ENCODE peak calls at places on chromosomes 11 and 22, in nine cellular contexts. One of them, this sample, is unnamed.

GRCh38 chr11:102006835-102007566 is 40.2 kb upstream of the CFAP300 start:
- DNase-seq in astrocyte of the spinal cord: no peak
- DNase-seq in aorta: no peak
- DNase-seq in lung: no peak
- DNase-seq in heart left ventricle: no peak
- DNase-seq in choroid plexus epithelial cell: no peak
- DNase-seq in AG10803: no peak
- DNase-seq in mammary epithelial cell: no peak
- DNase-seq in PC-9: no peak
- DNase-seq in this sample: no peak

GRCh38 chr11:19639603-19640002 is 73.0 kb upstream of the NAV2 start:
- DNase-seq in astrocyte of the spinal cord: no peak
- DNase-seq in aorta: no peak
- DNase-seq in lung: no peak
- DNase-seq in heart left ventricle: no peak
- DNase-seq in choroid plexus epithelial cell: no peak
- DNase-seq in AG10803: no peak
- DNase-seq in mammary epithelial cell: no peak
- DNase-seq in PC-9: no peak
- DNase-seq in this sample: no peak

GRCh38 chr11:94171693-94172440 is 43.2 kb downstream of the PANX1 start:
- DNase-seq in astrocyte of the spinal cord: no peak
- DNase-seq in aorta: no peak
- DNase-seq in lung: no peak
- DNase-seq in heart left ventricle: no peak
- DNase-seq in choroid plexus epithelial cell: peak; percentile 59
- DNase-seq in AG10803: peak; percentile 55
- DNase-seq in mammary epithelial cell: peak; percentile 10
- DNase-seq in PC-9: peak; percentile 35
- DNase-seq in this sample: peak; percentile 52

GRCh38 chr22:38034278-38034882 is 22.8 kb upstream of the PICK1 start:
- DNase-seq in astrocyte of the spinal cord: peak; percentile 88
- DNase-seq in aorta: peak; percentile 90
- DNase-seq in lung: peak; percentile 52
- DNase-seq in heart left ventricle: peak; percentile 86
- DNase-seq in choroid plexus epithelial cell: peak; percentile 95
- DNase-seq in AG10803: peak; percentile 82
- DNase-seq in mammary epithelial cell: peak; percentile 83
- DNase-seq in PC-9: peak; percentile 84
- DNase-seq in this sample: peak; percentile 95

GRCh38 chr11:86079421-86079820 is 10.5 kb upstream of the PICALM start:
- DNase-seq in astrocyte of the spinal cord: no peak
- DNase-seq in aorta: no peak
- DNase-seq in lung: no peak
- DNase-seq in heart left ventricle: no peak
- DNase-seq in choroid plexus epithelial cell: no peak
- DNase-seq in AG10803: no peak
- DNase-seq in mammary epithelial cell: no peak
- DNase-seq in PC-9: no peak
- DNase-seq in this sample: no peak

GRCh38 chr22:43393132-43393844 is 18.5 kb upstream of the MPPED1 start:
- DNase-seq in astrocyte of the spinal cord: no peak
- DNase-seq in aorta: peak; percentile 45
- DNase-seq in lung: no peak
- DNase-seq in heart left ventricle: peak; percentile 24
- DNase-seq in choroid plexus epithelial cell: no peak
- DNase-seq in AG10803: no peak
- DNase-seq in mammary epithelial cell: no peak
- DNase-seq in PC-9: no peak
- DNase-seq in this sample: no peak

GRCh38 chr11:43012606-43013005 is 299.2 kb upstream of the API5 start:
- DNase-seq in astrocyte of the spinal cord: no peak
- DNase-seq in aorta: no peak
- DNase-seq in lung: no peak
- DNase-seq in heart left ventricle: no peak
- DNase-seq in choroid plexus epithelial cell: no peak
- DNase-seq in AG10803: no peak
- DNase-seq in mammary epithelial cell: no peak
- DNase-seq in PC-9: no peak
- DNase-seq in this sample: no peak

GRCh38 chr22:45475063-45475747 is 27.5 kb upstream of the FBLN1 start:
- DNase-seq in astrocyte of the spinal cord: no peak
- DNase-seq in aorta: no peak
- DNase-seq in lung: no peak
- DNase-seq in heart left ventricle: no peak
- DNase-seq in choroid plexus epithelial cell: peak; percentile 51
- DNase-seq in AG10803: peak; percentile 59
- DNase-seq in mammary epithelial cell: no peak
- DNase-seq in PC-9: no peak
- DNase-seq in this sample: peak; percentile 28

GRCh38 chr22:36467042-36467810 is 14.2 kb downstream of the TXN2 start:
- DNase-seq in astrocyte of the spinal cord: peak; percentile 88
- DNase-seq in aorta: peak; percentile 83
- DNase-seq in lung: no peak
- DNase-seq in heart left ventricle: peak; percentile 87
- DNase-seq in choroid plexus epithelial cell: peak; percentile 82
- DNase-seq in AG10803: peak; percentile 81
- DNase-seq in mammary epithelial cell: peak; percentile 63
- DNase-seq in PC-9: peak; percentile 73
- DNase-seq in this sample: peak; percentile 83

GRCh38 chr11:104968856-104969776 is 742 bp upstream of the CASP4 start:
- DNase-seq in astrocyte of the spinal cord: no peak
- DNase-seq in aorta: peak; percentile 74
- DNase-seq in lung: no peak
- DNase-seq in heart left ventricle: peak; percentile 63
- DNase-seq in choroid plexus epithelial cell: peak; percentile 36
- DNase-seq in AG10803: peak; percentile 48
- DNase-seq in mammary epithelial cell: peak; percentile 41
- DNase-seq in PC-9: no peak
- DNase-seq in this sample: peak; percentile 59

GRCh38 chr11:86515297-86516094 is 140.8 kb downstream of the CCDC81 start:
- DNase-seq in astrocyte of the spinal cord: peak; percentile 90
- DNase-seq in aorta: no peak
- DNase-seq in lung: no peak
- DNase-seq in heart left ventricle: no peak
- DNase-seq in choroid plexus epithelial cell: peak; percentile 82
- DNase-seq in AG10803: peak; percentile 86
- DNase-seq in mammary epithelial cell: peak; percentile 97
- DNase-seq in PC-9: peak; percentile 46
- DNase-seq in this sample: peak; percentile 76

GRCh38 chr22:39475902-39476301 is 19.1 kb downstream of the MGAT3 start:
- DNase-seq in astrocyte of the spinal cord: no peak
- DNase-seq in aorta: no peak
- DNase-seq in lung: no peak
- DNase-seq in heart left ventricle: no peak
- DNase-seq in choroid plexus epithelial cell: no peak
- DNase-seq in AG10803: no peak
- DNase-seq in mammary epithelial cell: no peak
- DNase-seq in PC-9: no peak
- DNase-seq in this sample: no peak

GRCh38 chr11:88345408-88345807 is 7.9 kb upstream of the CTSC start:
- DNase-seq in astrocyte of the spinal cord: no peak
- DNase-seq in aorta: no peak
- DNase-seq in lung: no peak
- DNase-seq in heart left ventricle: no peak
- DNase-seq in choroid plexus epithelial cell: peak; percentile 69
- DNase-seq in AG10803: peak; percentile 34
- DNase-seq in mammary epithelial cell: peak; percentile 84
- DNase-seq in PC-9: no peak
- DNase-seq in this sample: peak; percentile 67

GRCh38 chr11:102495161-102496042 is 35.1 kb downstream of the MMP7 start:
- DNase-seq in astrocyte of the spinal cord: peak; percentile 86
- DNase-seq in aorta: no peak
- DNase-seq in lung: no peak
- DNase-seq in heart left ventricle: no peak
- DNase-seq in choroid plexus epithelial cell: peak; percentile 95
- DNase-seq in AG10803: peak; percentile 90
- DNase-seq in mammary epithelial cell: peak; percentile 70
- DNase-seq in PC-9: peak; percentile 14
- DNase-seq in this sample: peak; percentile 92

GRCh38 chr11:61832207-61832606 is 4.1 kb downstream of the FADS2 start:
- DNase-seq in astrocyte of the spinal cord: no peak
- DNase-seq in aorta: no peak
- DNase-seq in lung: no peak
- DNase-seq in heart left ventricle: no peak
- DNase-seq in choroid plexus epithelial cell: no peak
- DNase-seq in AG10803: no peak
- DNase-seq in mammary epithelial cell: no peak
- DNase-seq in PC-9: no peak
- DNase-seq in this sample: no peak
- H3K4me3 ChIP-seq in astrocyte of the spinal cord: no peak overlapping the region
- H3K4me3 ChIP-seq in aorta: no peak overlapping the region
- H3K4me3 ChIP-seq in lung: no peak overlapping the region
- H3K4me3 ChIP-seq in heart left ventricle: no peak overlapping the region
- H3K4me3 ChIP-seq in choroid plexus epithelial cell: no peak overlapping the region
- H3K4me3 ChIP-seq in AG10803: no peak overlapping the region
- H3K4me3 ChIP-seq in mammary epithelial cell: no peak overlapping the region
- H3K4me3 ChIP-seq in PC-9: no peak overlapping the region
- H3K4me3 ChIP-seq in this sample: no peak overlapping the region

DNA sequence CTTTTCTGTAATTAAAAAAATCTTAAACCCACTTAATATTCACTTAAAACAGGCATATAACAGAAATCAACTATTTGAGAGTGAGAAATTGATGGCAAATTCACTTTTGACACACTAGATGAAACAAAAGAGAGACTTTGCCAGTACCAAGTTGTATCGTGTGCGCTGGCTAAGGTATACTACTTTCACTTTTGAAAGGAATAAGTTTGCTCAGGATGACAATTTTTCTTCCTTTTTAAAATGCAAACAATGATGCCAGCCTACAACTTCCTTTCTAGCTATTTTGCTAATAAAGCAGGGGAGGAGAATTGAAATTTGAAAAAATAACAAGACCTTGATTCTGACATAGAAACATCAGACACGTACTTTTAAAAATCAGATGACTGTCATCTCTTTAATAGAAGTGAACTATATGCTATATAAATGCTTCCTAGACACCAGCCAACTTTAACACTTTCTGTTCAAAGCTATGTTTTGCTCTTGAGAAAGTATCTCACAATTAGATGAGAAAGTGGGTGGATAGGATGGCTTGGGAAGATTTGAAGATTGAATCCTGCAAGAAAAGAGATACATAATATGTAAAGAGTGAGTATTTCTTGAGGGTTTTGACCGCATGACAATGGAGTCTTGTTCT is 41.6 kb upstream of the BLID start:
- DNase-seq in astrocyte of the spinal cord: no peak
- DNase-seq in aorta: no peak
- DNase-seq in lung: no peak
- DNase-seq in heart left ventricle: no peak
- DNase-seq in choroid plexus epithelial cell: peak; percentile 37
- DNase-seq in AG10803: no peak
- DNase-seq in mammary epithelial cell: no peak
- DNase-seq in PC-9: no peak
- DNase-seq in this sample: no peak
- H3K4me3 ChIP-seq in astrocyte of the spinal cord: peak overlapping the region; percentile 17
- H3K4me3 ChIP-seq in aorta: peak overlapping the region; percentile 60
- H3K4me3 ChIP-seq in lung: no peak overlapping the region
- H3K4me3 ChIP-seq in heart left ventricle: peak overlapping the region; percentile 35
- H3K4me3 ChIP-seq in choroid plexus epithelial cell: no peak overlapping the region
- H3K4me3 ChIP-seq in AG10803: peak overlapping the region; percentile 47
- H3K4me3 ChIP-seq in mammary epithelial cell: peak overlapping the region; percentile 65
- H3K4me3 ChIP-seq in PC-9: no peak overlapping the region
- H3K4me3 ChIP-seq in this sample: no peak overlapping the region

GRCh38 chr22:20239063-20239950 is 28.8 kb downstream of the RTN4R start:
- DNase-seq in astrocyte of the spinal cord: no peak
- DNase-seq in aorta: peak; percentile 88
- DNase-seq in lung: no peak
- DNase-seq in heart left ventricle: no peak
- DNase-seq in choroid plexus epithelial cell: no peak
- DNase-seq in AG10803: peak; percentile 1
- DNase-seq in mammary epithelial cell: no peak
- DNase-seq in PC-9: no peak
- DNase-seq in this sample: peak; percentile 19

GRCh38 chr22:20237480-20238440 is 30.4 kb downstream of the RTN4R start:
- DNase-seq in astrocyte of the spinal cord: no peak
- DNase-seq in aorta: no peak
- DNase-seq in lung: no peak
- DNase-seq in heart left ventricle: no peak
- DNase-seq in choroid plexus epithelial cell: no peak
- DNase-seq in AG10803: no peak
- DNase-seq in mammary epithelial cell: peak; percentile 21
- DNase-seq in PC-9: no peak
- DNase-seq in this sample: no peak

GRCh38 chr22:20240900-20241299 is 27.2 kb downstream of the RTN4R start:
- DNase-seq in astrocyte of the spinal cord: no peak
- DNase-seq in aorta: no peak
- DNase-seq in lung: no peak
- DNase-seq in heart left ventricle: no peak
- DNase-seq in choroid plexus epithelial cell: no peak
- DNase-seq in AG10803: no peak
- DNase-seq in mammary epithelial cell: no peak
- DNase-seq in PC-9: no peak
- DNase-seq in this sample: no peak

GRCh38 chr22:20239951-20240773 is 28.0 kb downstream of the RTN4R start:
- DNase-seq in astrocyte of the spinal cord: no peak
- DNase-seq in aorta: no peak
- DNase-seq in lung: no peak
- DNase-seq in heart left ventricle: no peak
- DNase-seq in choroid plexus epithelial cell: peak; percentile 17
- DNase-seq in AG10803: no peak
- DNase-seq in mammary epithelial cell: no peak
- DNase-seq in PC-9: no peak
- DNase-seq in this sample: no peak

GRCh38 chr22:20238567-20239062 is 29.5 kb downstream of the RTN4R start:
- DNase-seq in astrocyte of the spinal cord: no peak
- DNase-seq in aorta: no peak
- DNase-seq in lung: peak; percentile 60
- DNase-seq in heart left ventricle: peak; percentile 80
- DNase-seq in choroid plexus epithelial cell: peak; percentile 5
- DNase-seq in AG10803: no peak
- DNase-seq in mammary epithelial cell: peak; percentile 13
- DNase-seq in PC-9: peak; percentile 37
- DNase-seq in this sample: no peak
- H3K4me3 ChIP-seq in astrocyte of the spinal cord: no peak overlapping the region
- H3K4me3 ChIP-seq in aorta: no peak overlapping the region
- H3K4me3 ChIP-seq in lung: no peak overlapping the region
- H3K4me3 ChIP-seq in heart left ventricle: peak overlapping the region; percentile 22
- H3K4me3 ChIP-seq in choroid plexus epithelial cell: no peak overlapping the region
- H3K4me3 ChIP-seq in AG10803: no peak overlapping the region
- H3K4me3 ChIP-seq in mammary epithelial cell: no peak overlapping the region
- H3K4me3 ChIP-seq in PC-9: no peak overlapping the region
- H3K4me3 ChIP-seq in this sample: no peak overlapping the region

GRCh38 chr22:20118572-20119020 is 1.6 kb upstream of the TRMT2A start:
- DNase-seq in astrocyte of the spinal cord: no peak
- DNase-seq in aorta: peak; percentile 50
- DNase-seq in lung: no peak
- DNase-seq in heart left ventricle: no peak
- DNase-seq in choroid plexus epithelial cell: no peak
- DNase-seq in AG10803: no peak
- DNase-seq in mammary epithelial cell: no peak
- DNase-seq in PC-9: no peak
- DNase-seq in this sample: no peak
- H3K4me3 ChIP-seq in astrocyte of the spinal cord: peak overlapping the region; percentile 78
- H3K4me3 ChIP-seq in aorta: no peak overlapping the region
- H3K4me3 ChIP-seq in lung: no peak overlapping the region
- H3K4me3 ChIP-seq in heart left ventricle: peak overlapping the region; percentile 63
- H3K4me3 ChIP-seq in choroid plexus epithelial cell: peak overlapping the region; percentile 78
- H3K4me3 ChIP-seq in AG10803: peak overlapping the region; percentile 77
- H3K4me3 ChIP-seq in mammary epithelial cell: peak overlapping the region; percentile 84
- H3K4me3 ChIP-seq in PC-9: peak overlapping the region; percentile 75
- H3K4me3 ChIP-seq in this sample: peak overlapping the region; percentile 3

GRCh38 chr11:99988105-99988907 is 698.8 kb upstream of the ARHGAP42 start:
- DNase-seq in astrocyte of the spinal cord: peak; percentile 15
- DNase-seq in aorta: no peak
- DNase-seq in lung: no peak
- DNase-seq in heart left ventricle: no peak
- DNase-seq in choroid plexus epithelial cell: peak; percentile 62
- DNase-seq in AG10803: no peak
- DNase-seq in mammary epithelial cell: no peak
- DNase-seq in PC-9: no peak
- DNase-seq in this sample: peak; percentile 5
- H3K4me3 ChIP-seq in astrocyte of the spinal cord: no peak overlapping the region
- H3K4me3 ChIP-seq in aorta: no peak overlapping the region
- H3K4me3 ChIP-seq in lung: no peak overlapping the region
- H3K4me3 ChIP-seq in heart left ventricle: no peak overlapping the region
- H3K4me3 ChIP-seq in choroid plexus epithelial cell: no peak overlapping the region
- H3K4me3 ChIP-seq in AG10803: no peak overlapping the region
- H3K4me3 ChIP-seq in mammary epithelial cell: no peak overlapping the region
- H3K4me3 ChIP-seq in PC-9: no peak overlapping the region
- H3K4me3 ChIP-seq in this sample: no peak overlapping the region